ENCODE peak calls at places on chromosomes 4 and X, in six cellular contexts. W is GM12878; O is neural progenitor cell; Q is hepatocyte; L is CD8-positive, alpha-beta memory T cell; H is heart left ventricle. K is an unnamed sample. For H3K27me3, the result is how much of the 10 kb centered on the place peaks cover.

GRCh38 chr4:789571-790465 is 36.1 kb downstream of the CPLX1 start:
- DNase-seq in W (no peak), H (no peak), L (no peak), O (no peak), Q (no peak), K (no peak)

GRCh38 chrX:67558267-67558666 is 14.4 kb downstream of the AR start:
- DNase-seq in O (no peak), W (no peak), Q (no peak), L (no peak), H (no peak), K (no peak)

GRCh38 chr4:123176605-123177004 is 220.0 kb upstream of the SPRY1 start:
- DNase-seq in Q (no peak), W (no peak), O (no peak), H (no peak), L (no peak), K (no peak)

GRCh38 chrX:10104958-10105658 is 51.7 kb upstream of the CLCN4 start:
- DNase-seq in W (no peak), L (no peak), O (no peak), H (no peak), Q (no peak), K (no peak)

GRCh38 chrX:135396109-135396508 is 25.6 kb upstream of the SMIM10L2A start:
- DNase-seq in L (no peak), Q (no peak), W (no peak), O (no peak), H (no peak), K (no peak)

GRCh38 chr4:6471303-6472007 is 959 bp downstream of the PPP2R2C start:
- DNase-seq in W (no peak), H (no peak), O (peak), Q (no peak), L (no peak), K (no peak)

GRCh38 chrX:106957856-106958255 is 37.7 kb downstream of the CLDN2 start:
- DNase-seq in H (no peak), W (no peak), L (no peak), Q (no peak), O (no peak), K (no peak)

GRCh38 chr4:82431026-82431745 is 796 bp downstream of the ENOPH1 start:
- DNase-seq in L (peak), Q (peak), W (no peak), O (no peak), H (peak), K (peak)

GRCh38 chrX:137654481-137654880 is 88.6 kb downstream of the ZIC3 start:
- DNase-seq in Q (no peak), L (no peak), H (no peak), O (no peak), W (no peak), K (no peak)

GRCh38 chr4:183636923-183637322 is 22.1 kb downstream of the RWDD4 start:
- DNase-seq in W (no peak), Q (no peak), H (no peak), O (no peak), L (no peak), K (no peak)

GRCh38 chrX:103437147-103437873 is 61.0 kb downstream of the BEX3 start:
- DNase-seq in Q (no peak), H (no peak), L (no peak), W (no peak), O (no peak), K (no peak)

GRCh38 chr4:76485450-76485849 is 50.4 kb downstream of the SHROOM3 start:
- DNase-seq in W (no peak), H (no peak), Q (peak), O (peak), L (no peak), K (no peak)

GRCh38 chr4:7756561-7757355 is 182.9 kb downstream of the AFAP1 start:
- DNase-seq in Q (no peak), H (no peak), L (no peak), O (no peak), W (no peak), K (no peak)

GRCh38 chrX:119784747-119785446 is 6.5 kb downstream of the RPL39 start:
- DNase-seq in Q (no peak), H (no peak), W (no peak), L (peak), O (peak), K (peak)

GRCh38 chrX:102651968-102652744 is 873 bp downstream of the GPRASP1 start:
- DNase-seq in L (peak), H (peak), W (no peak), O (peak), Q (peak), K (peak)

GRCh38 chr4:15240764-15241163 is 187.1 kb upstream of the C1QTNF7 start:
- DNase-seq in W (no peak), Q (no peak), O (no peak), H (no peak), L (no peak), K (no peak)

GRCh38 chr4:179843370-179843769 is 2399.8 kb upstream of the TENM3 start:
- DNase-seq in W (no peak), L (no peak), H (no peak), Q (no peak), O (peak), K (no peak)

GRCh38 chrX:41336447-41336846 is 2.5 kb downstream of the DDX3X start:
- DNase-seq in W (no peak), Q (no peak), H (no peak), L (no peak), O (no peak), K (no peak)

GRCh38 chr4:48311896-48312295 is 29.4 kb upstream of the SLAIN2 start:
- DNase-seq in H (no peak), O (no peak), W (no peak), Q (no peak), L (no peak), K (no peak)

GRCh38 chr4:106986486-106986885 is 49.6 kb downstream of the DKK2 start:
- DNase-seq in W (no peak), H (no peak), O (no peak), Q (no peak), L (no peak), K (no peak)

GRCh38 chr4:153603258-153603657 is 80.8 kb upstream of the TLR2 start:
- DNase-seq in O (no peak), H (no peak), Q (no peak), L (no peak), W (no peak), K (no peak)
- H3K27me3 ChIP-seq in O (under half), H (under half), Q (under half), L (under half), W (under half), K (under half)

GRCh38 chr4:80989921-80990544 is 40.5 kb upstream of the BMP3 start:
- DNase-seq in W (peak), L (peak), O (peak), H (no peak), Q (peak), K (peak)
- H3K27me3 ChIP-seq in W (under half), L (under half), O (under half), H (under half), Q (under half), K (under half)

GRCh38 chrX:153523269-153523668 is 5.8 kb downstream of the ATP2B3 start:
- DNase-seq in Q (no peak), H (no peak), W (no peak), O (no peak), L (no peak), K (no peak)
- H3K27me3 ChIP-seq in Q (under half), H (under half), W (under half), O (under half), L (under half), K (under half)

DNA sequence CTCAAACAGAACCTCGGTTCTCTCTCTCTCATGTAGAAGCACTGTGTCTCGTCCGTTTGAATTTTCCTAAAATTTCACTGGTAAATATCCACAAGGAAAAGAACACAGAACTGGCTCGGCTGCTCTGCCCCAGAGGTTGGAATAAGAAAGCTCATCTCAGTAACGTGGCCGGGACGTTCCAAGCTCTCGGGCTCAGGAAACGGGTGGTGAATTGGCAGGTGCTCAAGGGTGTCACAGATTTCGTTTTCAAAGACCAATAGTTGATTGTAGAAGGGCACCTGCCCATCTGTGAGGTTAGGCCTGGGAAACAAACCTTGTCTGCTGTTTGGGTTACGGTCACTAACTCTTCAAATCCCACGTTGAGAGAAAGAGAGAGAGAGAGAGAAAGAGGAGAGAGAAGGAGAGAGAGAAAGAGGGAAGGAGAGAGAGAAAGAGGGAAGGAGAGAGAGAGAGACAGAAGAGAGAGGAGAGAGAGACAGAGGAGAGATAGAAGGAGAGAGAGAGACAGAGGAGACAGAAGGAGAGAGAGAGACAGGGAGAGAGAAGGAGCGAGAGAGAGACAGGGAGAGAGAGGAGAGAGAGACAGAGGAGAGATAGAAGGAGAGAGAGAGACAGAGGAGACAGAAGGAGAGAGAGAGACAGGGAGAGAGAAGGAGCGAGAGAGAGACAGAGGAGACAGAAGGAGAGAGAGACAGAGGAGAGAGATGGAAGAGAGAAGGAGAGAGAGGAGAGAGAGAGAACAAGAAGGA is 106.6 kb downstream of the CRLF2 start:
- DNase-seq in H (no peak), O (peak), L (no peak), Q (no peak), W (no peak), K (no peak)
- H3K27me3 ChIP-seq in H (under half), O (under half), L (under half), Q (under half), W (under half), K (under half)